ENCODE peak calls at places on chromosomes 7 and 10, in ten cellular contexts. X, Y, O, W, Q, M, K, A, S and H are unnamed samples.

GRCh38 chr7:116621649-116622048 is 50.3 kb upstream of the MET start:
- DNase-seq in X (no peak), Y (no peak), O (no peak), W (no peak), Q (no peak), M (no peak), K (no peak), A (no peak), S (no peak), H (no peak)

GRCh38 chr7:123811056-123811455 is 33.9 kb upstream of the HYAL4 start:
- DNase-seq in X (no peak), Y (no peak), O (no peak), W (no peak), Q (no peak), M (no peak), K (no peak), A (no peak), S (no peak), H (no peak)

GRCh38 chr7:37067961-37068536 is 343.8 kb upstream of the AOAH start:
- DNase-seq in X (no peak), Y (no peak), O (no peak), W (no peak), Q (no peak), M (no peak), K (no peak), A (no peak), S (no peak), H (no peak)

GRCh38 chr7:31084226-31084625 is 32.1 kb downstream of the ADCYAP1R1 start:
- DNase-seq in X (no peak), Y (no peak), O (no peak), W (no peak), Q (peak; percentile 49), M (no peak), K (no peak), A (no peak), S (no peak), H (no peak)

GRCh38 chr10:119318411-119319160 is 111.2 kb downstream of the GRK5 start:
- DNase-seq in X (no peak), Y (no peak), O (no peak), W (no peak), Q (no peak), M (no peak), K (no peak), A (no peak), S (no peak), H (no peak)

GRCh38 chr7:55641273-55641691 is 69.0 kb upstream of the VOPP1 start:
- DNase-seq in X (peak; percentile 77), Y (peak; percentile 81), O (peak; percentile 33), W (no peak), Q (peak; percentile 70), M (no peak), K (peak; percentile 71), A (peak; percentile 65), S (no peak), H (peak; percentile 30)

GRCh38 chr7:96707901-96708774 is 1.5 kb downstream of the SEM1 start:
- DNase-seq in X (no peak), Y (no peak), O (no peak), W (no peak), Q (no peak), M (no peak), K (no peak), A (no peak), S (no peak), H (no peak)

GRCh38 chr7:116216956-116217570 is 6.7 kb downstream of the TES start:
- DNase-seq in X (no peak), Y (peak; percentile 39), O (no peak), W (no peak), Q (no peak), M (no peak), K (no peak), A (no peak), S (no peak), H (no peak)

DNA sequence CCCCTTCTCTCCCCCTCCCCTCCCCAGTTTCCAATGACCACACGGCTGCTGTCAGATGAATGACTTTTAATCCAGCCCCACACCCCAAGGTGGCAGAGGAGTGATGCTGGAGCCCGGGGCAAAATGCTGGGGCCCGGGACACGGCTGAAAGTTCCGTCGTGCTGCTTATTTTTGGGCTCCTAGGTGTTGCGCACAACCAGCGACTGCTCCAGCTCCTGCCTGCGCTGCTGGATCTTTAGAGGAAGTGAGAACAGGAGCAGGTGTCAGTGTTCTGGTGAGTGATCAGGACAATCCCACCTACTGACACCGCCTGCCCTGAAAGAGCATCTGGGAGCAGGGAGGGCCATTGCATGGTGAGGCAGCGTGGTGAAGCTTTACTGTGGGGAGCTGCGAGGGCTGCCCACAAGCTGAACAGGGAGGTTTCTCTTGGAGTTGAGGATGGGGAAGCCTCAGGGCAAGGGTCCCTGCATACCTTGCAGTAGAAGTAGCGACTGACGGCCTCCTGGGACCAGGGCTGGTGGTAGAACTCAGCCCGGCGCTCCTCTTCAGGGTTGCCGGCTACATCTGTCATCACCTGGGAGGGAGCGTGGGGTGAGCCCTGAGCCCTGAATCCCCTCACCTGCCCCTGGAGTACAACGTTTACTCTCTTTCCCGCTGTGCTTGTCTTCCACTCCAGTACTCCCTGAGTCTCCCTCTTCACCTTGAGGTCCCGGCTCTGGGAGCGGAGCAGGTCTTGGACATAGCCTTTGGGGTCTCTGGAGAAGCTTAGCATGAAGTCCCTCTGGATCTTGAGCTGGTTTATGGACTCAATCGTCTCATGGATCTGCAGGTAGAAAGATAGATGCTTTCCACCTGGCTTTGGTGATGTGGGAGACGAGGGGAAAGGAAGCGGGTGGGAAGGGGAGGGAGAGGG is 6.9 kb downstream of the CHPF2 start:
- DNase-seq in X (no peak), Y (no peak), O (no peak), W (no peak), Q (peak; percentile 58), M (no peak), K (no peak), A (no peak), S (no peak), H (no peak)
- TF ChIP-seq POLR2A in X (no peak), Y (no peak), O (no peak), W (no peak), Q (no peak), M (no peak), K (no peak), A (no peak), S (no peak), H (no peak)

GRCh38 chr10:113266152-113266551 is 286.7 kb upstream of the HABP2 start:
- DNase-seq in X (no peak), Y (no peak), O (no peak), W (no peak), Q (no peak), M (no peak), K (no peak), A (no peak), S (no peak), H (no peak)
- H3K4me1 ChIP-seq in X (no peaks in the 10 kb centered on the region), Y (no peaks in the 10 kb centered on the region), O (no peaks in the 10 kb centered on the region), W (no peaks in the 10 kb centered on the region), Q (no peaks in the 10 kb centered on the region), M (peaks cover 3% of the 10 kb centered on the region), K (peaks cover 11% of the 10 kb centered on the region), A (peaks cover 7% of the 10 kb centered on the region), S (peaks cover 5% of the 10 kb centered on the region), H (no peaks in the 10 kb centered on the region)

GRCh38 chr10:70330671-70331070 is 46.9 kb upstream of the NPFFR1 start:
- DNase-seq in X (no peak), Y (no peak), O (no peak), W (no peak), Q (peak; percentile 45), M (no peak), K (no peak), A (no peak), S (peak; percentile 53), H (no peak)

GRCh38 chr10:70324951-70325781 is 41.4 kb upstream of the NPFFR1 start:
- DNase-seq in X (no peak), Y (no peak), O (no peak), W (no peak), Q (peak; percentile 58), M (no peak), K (no peak), A (no peak), S (peak; percentile 66), H (no peak)

GRCh38 chr10:70331160-70331485 is 47.3 kb upstream of the NPFFR1 start:
- DNase-seq in X (no peak), Y (no peak), O (no peak), W (no peak), Q (no peak), M (no peak), K (no peak), A (no peak), S (peak; percentile 53), H (no peak)

GRCh38 chr10:70328987-70329386 is 45.2 kb upstream of the NPFFR1 start:
- DNase-seq in X (no peak), Y (no peak), O (no peak), W (no peak), Q (no peak), M (no peak), K (no peak), A (no peak), S (peak; percentile 8), H (no peak)

GRCh38 chr10:70328018-70328417 is 44.2 kb upstream of the NPFFR1 start:
- DNase-seq in X (no peak), Y (no peak), O (no peak), W (no peak), Q (no peak), M (no peak), K (no peak), A (no peak), S (no peak), H (no peak)
- H3K27ac ChIP-seq in X (no peak overlapping the region), Y (no peak overlapping the region), O (no peak overlapping the region), W (no peak overlapping the region), Q (no peak overlapping the region), M (no peak overlapping the region), K (no peak overlapping the region), A (no peak overlapping the region), S (no peak overlapping the region), H (no peak overlapping the region)

GRCh38 chr7:150877545-150877944 is 25.2 kb downstream of the AOC1 start:
- DNase-seq in X (no peak), Y (no peak), O (no peak), W (no peak), Q (no peak), M (peak; percentile 66), K (no peak), A (no peak), S (no peak), H (no peak)

GRCh38 chr7:150879345-150879744 is 27.0 kb downstream of the AOC1 start:
- DNase-seq in X (no peak), Y (no peak), O (no peak), W (no peak), Q (no peak), M (peak; percentile 75), K (no peak), A (no peak), S (no peak), H (no peak)

GRCh38 chr7:150874401-150875198 is 22.3 kb downstream of the AOC1 start:
- DNase-seq in X (no peak), Y (no peak), O (no peak), W (no peak), Q (no peak), M (peak; percentile 24), K (no peak), A (no peak), S (no peak), H (no peak)

GRCh38 chr7:150875791-150876190 is 23.5 kb downstream of the AOC1 start:
- DNase-seq in X (peak; percentile 16), Y (peak; percentile 30), O (no peak), W (no peak), Q (no peak), M (peak; percentile 12), K (no peak), A (no peak), S (no peak), H (no peak)

DNA sequence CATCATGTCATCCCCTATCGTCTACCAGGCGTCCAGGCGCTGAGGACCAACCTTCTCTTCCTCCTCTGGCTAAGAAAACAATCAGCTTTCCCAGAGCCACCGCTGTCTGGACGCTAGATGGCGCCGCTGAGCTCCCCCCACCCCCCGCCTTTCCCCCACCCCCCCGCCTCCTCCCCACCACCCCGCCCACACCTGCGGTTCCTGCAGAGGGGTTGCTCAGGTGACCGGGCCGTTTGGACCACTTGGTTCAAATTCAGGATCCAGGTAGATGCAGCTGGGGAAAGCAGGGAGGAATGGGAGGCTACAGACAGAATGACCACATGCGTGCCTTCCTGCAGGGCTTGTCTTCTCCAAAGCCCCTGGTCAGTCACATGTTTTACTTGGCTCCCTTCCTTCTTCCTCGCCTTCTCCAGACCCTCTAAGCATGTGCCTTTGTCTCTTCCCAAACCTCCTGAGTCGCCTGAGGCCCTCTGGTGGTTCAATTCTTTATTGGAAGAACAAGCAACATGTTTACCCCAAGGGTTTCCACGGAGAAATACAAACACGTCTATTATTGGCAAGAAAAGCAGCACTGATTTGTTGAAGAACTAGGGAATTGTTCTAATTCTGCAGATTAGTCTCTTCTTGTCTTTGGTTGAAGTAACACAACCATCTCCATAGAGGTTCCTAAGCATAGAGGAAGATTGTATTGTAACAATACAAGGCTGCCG is 24.7 kb downstream of the AOC1 start:
- DNase-seq in X (peak; percentile 87), Y (peak; percentile 76), O (peak; percentile 52), W (no peak), Q (peak; percentile 78), M (peak; percentile 90), K (peak; percentile 56), A (peak; percentile 60), S (no peak), H (peak; percentile 71)
- TF ChIP-seq POLR2A in X (no peak), Y (no peak), O (no peak), W (no peak), Q (no peak), M (no peak), K (no peak), A (no peak), S (no peak), H (no peak)